ENCODE peak calls at places on chromosomes 1 and 21, in nine cellular contexts. I is stimulated activated CD4-positive, alpha-beta T cell treated with anti-CD3 and anti-CD28 coated beads, Interleukin-4, amount 100 ng/mL, for 4 hours; L is glutamatergic neuron; G is iris pigment epithelial cell; R is AG20443; T is kidney glomerular epithelial cell; S is SIG-M5; Z is MG63; K is NCI-H2081. X is an unnamed sample.

GRCh38 chr1:199691540-199691939 is 336.0 kb upstream of the NR5A2 start:
- DNase-seq in Z (peak), R (peak), L (no peak), I (no peak), K (peak), T (peak), S (no peak), G (peak), X (no peak)

GRCh38 chr1:167493372-167493771 is 25.0 kb downstream of the CD247 start:
- DNase-seq in Z (no peak), S (no peak), L (no peak), I (no peak), R (no peak), T (no peak), K (no peak), G (no peak), X (no peak)

GRCh38 chr1:204941415-204942338 is 71.0 kb downstream of the NFASC start:
- DNase-seq in R (peak), Z (peak), L (peak), I (peak), T (peak), S (no peak), G (peak), K (peak), X (no peak)

GRCh38 chr1:27116697-27117096 is 38.2 kb downstream of the SLC9A1 start:
- DNase-seq in I (no peak), G (peak), T (no peak), R (peak), Z (no peak), K (no peak), S (peak), L (no peak), X (no peak)

GRCh38 chr1:89873757-89874156 is 52.9 kb downstream of the LRRC8D start:
- DNase-seq in L (no peak), Z (no peak), G (peak), I (no peak), S (no peak), K (no peak), T (peak), R (peak), X (no peak)

GRCh38 chr1:43300661-43301094 is at the start of gene TIE1:
- DNase-seq in Z (no peak), T (no peak), G (no peak), S (no peak), I (no peak), L (no peak), R (no peak), K (no peak), X (no peak)

GRCh38 chr1:117613969-117614865 is 8.4 kb downstream of the TENT5C start:
- DNase-seq in T (no peak), S (no peak), K (no peak), R (no peak), G (no peak), I (no peak), Z (no peak), L (no peak), X (no peak)

GRCh38 chr21:45322231-45322959 is 34.7 kb upstream of the POFUT2 start:
- DNase-seq in T (no peak), S (no peak), R (no peak), Z (no peak), I (no peak), K (no peak), G (no peak), L (no peak), X (no peak)

GRCh38 chr1:2582401-2582800 is 4.2 kb upstream of the PRXL2B start:
- DNase-seq in I (no peak), S (no peak), K (no peak), R (no peak), T (peak), G (peak), Z (no peak), L (peak), X (no peak)

GRCh38 chr1:101163406-101163770 is 73.4 kb upstream of the S1PR1 start:
- DNase-seq in G (no peak), R (no peak), S (no peak), I (no peak), L (no peak), T (no peak), Z (no peak), K (no peak), X (no peak)

GRCh38 chr21:17371470-17371869 is 141.4 kb upstream of the CXADR start:
- DNase-seq in Z (no peak), T (peak), R (peak), S (no peak), I (no peak), K (no peak), L (no peak), G (peak), X (no peak)

GRCh38 chr1:101314244-101314643 is 77.4 kb downstream of the S1PR1 start:
- DNase-seq in S (no peak), K (no peak), G (peak), R (peak), Z (peak), T (peak), I (no peak), L (no peak), X (no peak)

GRCh38 chr1:153684892-153685291 is 6.4 kb downstream of the NPR1 start:
- DNase-seq in G (no peak), K (no peak), T (no peak), Z (no peak), R (no peak), S (no peak), L (no peak), I (no peak), X (no peak)

GRCh38 chr1:236837897-236838296 is 42.8 kb downstream of the MTR start:
- DNase-seq in G (no peak), Z (no peak), L (no peak), T (no peak), S (no peak), K (no peak), R (no peak), I (no peak), X (no peak)

GRCh38 chr1:178134061-178134460 is 40.2 kb downstream of the RASAL2 start:
- DNase-seq in L (no peak), Z (no peak), K (no peak), R (peak), S (peak), T (peak), I (no peak), G (peak), X (no peak)

GRCh38 chr21:45366476-45366875 is 38.5 kb upstream of the COL18A1 start:
- DNase-seq in R (no peak), G (no peak), L (no peak), I (no peak), K (no peak), Z (no peak), T (no peak), S (no peak), X (no peak)

GRCh38 chr1:220817907-220818306 is 31.2 kb downstream of the MTARC1 start:
- DNase-seq in R (peak), S (no peak), K (no peak), L (no peak), Z (no peak), G (no peak), I (no peak), T (no peak), X (no peak)

GRCh38 chr1:23103001-23103879 is 65.4 kb downstream of the LUZP1 start:
- DNase-seq in K (no peak), R (no peak), Z (no peak), T (peak), I (no peak), L (no peak), S (no peak), G (peak), X (no peak)

X was measured in smooth muscle cell of the brain vasculature.